ENCODE peak calls at places on chromosomes 2 and 18, in nine cellular contexts. Y, X, N, L, T, U, E, R and V are unnamed samples.
A peak's percentile ranks its signal among the peaks of the same experiment; 100 is the strongest.

GRCh38 chr2:236346366-236346765 is 82.2 kb upstream of the ASB18 start:
- DNase-seq in T (no peak), Y (no peak), E (no peak), U (no peak), X (no peak), R (no peak), N (no peak), L (no peak), V (no peak)

GRCh38 chr2:37625781-37626548 is 45.5 kb downstream of the CDC42EP3 start:
- DNase-seq in E (no peak), R (peak; percentile 63), T (no peak), U (no peak), L (no peak), X (peak; percentile 30), Y (peak; percentile 41), N (peak; percentile 59), V (no peak)

GRCh38 chr18:75811156-75811555 is 383.7 kb upstream of the SMIM21 start:
- DNase-seq in E (peak; percentile 0), T (no peak), N (no peak), U (no peak), R (no peak), Y (peak; percentile 1), L (no peak), X (no peak), V (no peak)

GRCh38 chr2:29174937-29175336 is 59.7 kb downstream of the CLIP4 start:
- DNase-seq in Y (no peak), X (no peak), N (no peak), E (no peak), L (no peak), R (no peak), U (no peak), T (no peak), V (no peak)

GRCh38 chr2:15914981-15915380 is 25.4 kb upstream of the MYCN start:
- DNase-seq in Y (no peak), L (no peak), N (no peak), U (no peak), E (no peak), T (no peak), X (no peak), R (no peak), V (no peak)

GRCh38 chr2:19549821-19550220 is 191.4 kb upstream of the OSR1 start:
- DNase-seq in L (no peak), N (no peak), X (no peak), R (no peak), Y (no peak), U (no peak), E (no peak), T (no peak), V (no peak)

GRCh38 chr2:74738586-74738985 is 84.5 kb downstream of the SEMA4F start:
- DNase-seq in R (no peak), L (no peak), N (no peak), E (no peak), Y (no peak), X (no peak), U (no peak), T (no peak), V (no peak)

GRCh38 chr18:65269375-65269774 is 481.4 kb upstream of the CDH7 start:
- DNase-seq in U (no peak), L (no peak), R (no peak), T (no peak), X (no peak), Y (no peak), E (no peak), N (no peak), V (no peak)

GRCh38 chr2:235930701-235931100 is 237.5 kb downstream of the GBX2 start:
- DNase-seq in N (no peak), T (no peak), U (no peak), L (no peak), X (no peak), Y (no peak), E (no peak), R (no peak), V (no peak)

GRCh38 chr18:48374423-48375149 is 34.6 kb downstream of the ZBTB7C start:
- DNase-seq in Y (no peak), N (no peak), X (no peak), L (no peak), T (no peak), E (no peak), U (no peak), R (no peak), V (no peak)

GRCh38 chr2:3076848-3077735 is 300.5 kb downstream of the EIPR1 start:
- DNase-seq in X (no peak), T (no peak), U (no peak), L (no peak), E (no peak), R (no peak), Y (no peak), N (no peak), V (no peak)

GRCh38 chr18:47882641-47883040 is 47.8 kb downstream of the SMAD2 start:
- DNase-seq in E (peak; percentile 71), U (no peak), R (peak; percentile 55), Y (peak; percentile 33), L (no peak), N (no peak), X (no peak), T (no peak), V (no peak)

GRCh38 chr2:17538844-17539554 is 1.5 kb upstream of the VSNL1 start:
- DNase-seq in Y (peak; percentile 78), R (peak; percentile 41), T (peak; percentile 80), E (peak; percentile 39), L (no peak), X (peak; percentile 63), U (peak; percentile 45), N (peak; percentile 87), V (no peak)

DNA sequence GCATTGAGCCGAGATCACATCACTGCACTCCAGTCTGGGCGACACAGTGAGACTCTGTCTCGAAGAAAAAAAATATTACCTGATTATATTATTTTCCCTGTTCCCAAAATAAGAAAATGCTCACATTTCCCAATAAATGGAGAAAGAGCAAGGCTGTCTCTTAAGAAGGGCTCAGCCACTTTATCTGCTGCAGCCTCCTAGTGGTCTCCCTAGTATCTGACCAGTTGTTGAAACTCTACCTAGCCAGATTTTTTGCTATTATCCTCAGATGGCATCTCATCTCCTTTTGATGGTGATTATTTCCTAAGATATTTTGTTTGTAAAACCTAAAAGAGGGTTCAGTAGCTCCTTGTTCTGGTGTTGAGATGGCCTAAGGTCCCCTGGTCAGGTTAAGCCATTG is 114.3 kb downstream of the TPGS2 start:
- DNase-seq in L (no peak), U (no peak), E (no peak), R (no peak), Y (no peak), X (no peak), T (no peak), N (no peak), V (no peak)
- TF ChIP-seq CTCF in L (no peak), U (no peak), E (peak; percentile 25), R (peak; percentile 24), Y (peak; percentile 10), X (no peak), T (no peak), N (no peak), V (no peak)

DNA sequence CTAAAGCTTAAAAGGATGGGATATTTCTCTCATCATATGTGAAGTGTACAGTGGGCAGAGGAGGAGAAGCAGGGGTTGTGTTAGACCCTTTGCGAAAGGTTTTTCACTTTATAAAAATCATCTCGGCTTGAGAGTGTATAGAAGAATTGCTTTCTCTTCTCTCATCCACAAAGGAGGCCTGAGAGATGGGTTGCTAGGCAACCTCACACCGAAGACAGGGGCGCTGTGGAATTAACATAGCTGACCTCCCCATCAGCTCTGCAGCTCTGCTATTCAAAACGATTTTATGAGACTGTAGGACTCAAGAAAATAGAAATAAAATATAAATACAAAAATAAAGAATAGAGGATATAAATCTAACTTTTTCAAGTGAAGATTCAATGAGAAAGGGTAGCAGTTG is 70.3 kb upstream of the GALNT3 start:
- DNase-seq in R (no peak), L (no peak), E (no peak), N (no peak), Y (no peak), X (no peak), U (no peak), T (no peak), V (no peak)
- TF ChIP-seq CTCF in R (no peak), L (no peak), E (no peak), N (no peak), Y (no peak), X (no peak), U (no peak), T (no peak), V (no peak)

GRCh38 chr2:177256026-177256425 is 8.5 kb downstream of the NFE2L2 start:
- DNase-seq in X (no peak), T (no peak), U (no peak), N (no peak), Y (no peak), E (no peak), R (no peak), L (no peak), V (no peak)

GRCh38 chr2:177255227-177255601 is 9.3 kb downstream of the NFE2L2 start:
- DNase-seq in T (no peak), Y (no peak), E (no peak), N (no peak), L (no peak), X (no peak), R (no peak), U (no peak), V (no peak)

GRCh38 chr2:177253704-177254103 is 10.8 kb downstream of the NFE2L2 start:
- DNase-seq in R (no peak), T (no peak), X (no peak), U (no peak), N (no peak), E (no peak), L (no peak), Y (no peak), V (no peak)

GRCh38 chr2:177252808-177253531 is 11.6 kb downstream of the NFE2L2 start:
- DNase-seq in X (no peak), L (no peak), U (no peak), E (no peak), T (no peak), N (no peak), Y (no peak), R (no peak), V (no peak)

DNA sequence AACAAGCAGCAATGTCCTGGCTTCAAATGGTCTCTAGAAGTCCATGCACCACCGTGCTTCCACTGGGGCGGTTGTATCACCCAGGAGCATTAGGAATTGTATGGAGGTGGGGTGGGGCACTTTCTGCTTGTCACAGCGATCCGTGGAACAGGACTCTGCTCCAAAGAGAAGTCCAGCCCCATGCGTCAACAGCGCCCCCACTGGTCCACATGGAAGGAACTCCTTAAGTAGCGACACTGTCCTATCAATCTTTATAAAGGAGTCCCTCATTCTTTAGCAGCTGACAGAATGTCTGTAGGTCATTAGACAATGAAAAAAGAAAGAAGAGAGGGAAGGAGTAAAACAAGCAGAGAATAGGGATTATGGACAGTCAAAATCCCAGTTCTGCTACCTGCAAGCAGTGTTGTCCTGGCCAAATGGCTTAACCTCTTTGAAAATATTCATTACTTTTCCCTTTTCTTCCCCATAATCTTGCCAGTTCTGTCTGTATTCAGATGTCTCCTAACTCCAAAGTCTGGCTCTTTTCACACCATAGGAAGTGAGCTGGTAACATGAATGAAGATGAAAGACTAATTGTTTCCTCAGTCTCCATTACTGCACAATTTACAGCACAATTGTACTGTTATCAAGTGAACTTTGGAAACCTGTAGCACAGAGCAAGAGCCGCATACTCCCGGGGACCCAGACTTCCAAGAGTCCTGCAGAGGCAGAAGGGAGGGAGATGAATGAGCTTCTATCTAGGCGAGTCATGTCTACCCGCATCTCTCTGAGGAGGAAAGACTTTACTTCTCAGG is 9.9 kb downstream of the NFE2L2 start:
- DNase-seq in X (no peak), U (no peak), R (peak; percentile 52), Y (no peak), N (peak; percentile 45), E (peak; percentile 56), L (no peak), T (no peak), V (no peak)
- TF ChIP-seq CTCF in X (peak; percentile 35), U (peak; percentile 26), R (peak; percentile 31), Y (peak; percentile 37), N (peak; percentile 32), E (peak; percentile 63), L (peak; percentile 43), T (no peak), V (peak; percentile 60)

GRCh38 chr2:46459694-46460093 is 19.7 kb upstream of the TMEM247 start:
- DNase-seq in L (no peak), E (no peak), X (no peak), R (no peak), U (no peak), N (no peak), Y (no peak), T (no peak), V (no peak)
- TF ChIP-seq CTCF in L (no peak), E (no peak), X (no peak), R (no peak), U (no peak), N (no peak), Y (no peak), T (no peak), V (no peak)